ENCODE peak calls at places on chromosome 19, in four cellular contexts. Q, J, B and A are unnamed samples.

GRCh38 chr19:45784096-45784495 is 1.8 kb upstream of the DMPK start:
- DNase-seq in B (no peak), J (no peak), Q (no peak), A (peak; percentile 23)

GRCh38 chr19:1945899-1946298 is 4.9 kb downstream of the CSNK1G2 start:
- DNase-seq in B (peak; percentile 44), J (no peak), Q (no peak), A (peak; percentile 90)

GRCh38 chr19:43784251-43784980 is 3.6 kb upstream of the KCNN4 start:
- DNase-seq in B (peak; percentile 88), J (no peak), Q (no peak), A (peak; percentile 50)

GRCh38 chr19:37980419-37980975 is 73.5 kb downstream of the SIPA1L3 start:
- DNase-seq in Q (no peak), B (no peak), J (no peak), A (no peak)

GRCh38 chr19:18771328-18772242 is 19.5 kb downstream of the COMP start:
- DNase-seq in B (no peak), J (no peak), Q (no peak), A (peak; percentile 62)

GRCh38 chr19:13763300-13763699 is 1.0 kb upstream of the MRI1 start:
- DNase-seq in B (no peak), Q (no peak), J (no peak), A (no peak)

GRCh38 chr19:47227347-47228167 is 3.4 kb downstream of the BBC3 start:
- DNase-seq in B (peak; percentile 98), J (peak; percentile 99), Q (peak; percentile 96), A (peak; percentile 99)

GRCh38 chr19:1568320-1569019 is at the start of gene MEX3D:
- DNase-seq in J (no peak), B (peak; percentile 58), Q (peak; percentile 78), A (peak; percentile 68)

GRCh38 chr19:16076958-16077611 is 790 bp downstream of the TPM4 start:
- DNase-seq in B (no peak), J (no peak), Q (no peak), A (no peak)

GRCh38 chr19:2288743-2289713 is 7.1 kb upstream of the PEAK3 start:
- DNase-seq in Q (no peak), B (no peak), J (no peak), A (no peak)

GRCh38 chr19:3570619-3571018 is 2.1 kb upstream of the HMG20B start:
- DNase-seq in J (no peak), Q (no peak), B (no peak), A (no peak)

GRCh38 chr19:57887195-57887941 is 1.5 kb downstream of the ZNF814 start:
- DNase-seq in J (peak; percentile 50), Q (peak; percentile 17), B (peak; percentile 19), A (peak; percentile 65)

GRCh38 chr19:22052644-22053013 is 345 bp downstream of the ZNF257 start:
- DNase-seq in B (no peak), Q (no peak), J (no peak), A (no peak)

GRCh38 chr19:45179063-45179847 is 671 bp downstream of the BLOC1S3 start:
- DNase-seq in Q (no peak), J (no peak), B (peak; percentile 52), A (no peak)

GRCh38 chr19:12841094-12841493 is 2.8 kb downstream of the MAST1 start:
- DNase-seq in B (peak; percentile 38), Q (peak; percentile 96), J (peak; percentile 94), A (peak; percentile 98)

GRCh38 chr19:8126008-8126407 is 23.4 kb downstream of the FBN3 start:
- DNase-seq in J (no peak), B (no peak), Q (no peak), A (no peak)

GRCh38 chr19:1650627-1651009 is 1.8 kb downstream of the TCF3 start:
- DNase-seq in Q (peak; percentile 21), B (peak; percentile 49), J (no peak), A (no peak)

GRCh38 chr19:10737680-10738079 is 19.8 kb downstream of the DNM2 start:
- DNase-seq in Q (no peak), J (no peak), B (no peak), A (no peak)

GRCh38 chr19:13404236-13404635 is 102.0 kb downstream of the CACNA1A start:
- DNase-seq in Q (no peak), J (no peak), B (no peak), A (no peak)

GRCh38 chr19:17553256-17553655 is 2.2 kb upstream of the COLGALT1 start:
- DNase-seq in Q (no peak), J (no peak), B (peak; percentile 82), A (peak; percentile 41)
- H3K14ac ChIP-seq in Q (no peak overlapping the region), J (no peak overlapping the region), B (no peak overlapping the region), A (no peak overlapping the region)

GRCh38 chr19:29285878-29286277 is 72.9 kb upstream of the UQCRFS1 start:
- DNase-seq in J (peak; percentile 38), B (no peak), Q (peak; percentile 51), A (peak; percentile 77)
- H3K27me3 ChIP-seq in J (no peaks in the 10 kb centered on the region), B (no peaks in the 10 kb centered on the region), Q (no peaks in the 10 kb centered on the region), A (peaks cover 1% of the 10 kb centered on the region)

GRCh38 chr19:56150358-56150757 is 9.3 kb downstream of the ZNF444 start:
- DNase-seq in J (no peak), Q (no peak), B (no peak), A (no peak)

GRCh38 chr19:56149656-56150038 is 8.6 kb downstream of the ZNF444 start:
- DNase-seq in B (no peak), Q (no peak), J (no peak), A (no peak)

GRCh38 chr19:56155124-56155687 is 14.1 kb downstream of the ZNF444 start:
- DNase-seq in J (no peak), B (no peak), Q (no peak), A (peak; percentile 75)

GRCh38 chr19:56153507-56153906 is 12.4 kb downstream of the ZNF444 start:
- DNase-seq in J (no peak), Q (no peak), B (no peak), A (peak; percentile 92)

GRCh38 chr19:56152644-56153043 is 11.6 kb downstream of the ZNF444 start:
- DNase-seq in J (no peak), Q (no peak), B (no peak), A (no peak)
- H2BK12ac ChIP-seq in J (no peak overlapping the region), Q (no peak overlapping the region), B (no peak overlapping the region), A (no peak overlapping the region)

GRCh38 chr19:48501961-48502719 is 9.5 kb downstream of the LMTK3 start:
- DNase-seq in J (peak; percentile 100), B (peak; percentile 68), Q (peak; percentile 96), A (peak; percentile 100)

GRCh38 chr19:48501446-48501960 is 10.1 kb downstream of the LMTK3 start:
- DNase-seq in J (peak; percentile 49), B (no peak), Q (no peak), A (peak; percentile 99)

GRCh38 chr19:48499352-48500090 is 12.1 kb downstream of the LMTK3 start:
- DNase-seq in Q (no peak), J (no peak), B (no peak), A (no peak)

GRCh38 chr19:48502720-48503018 is 9.0 kb downstream of the LMTK3 start:
- DNase-seq in Q (no peak), B (no peak), J (no peak), A (no peak)

DNA sequence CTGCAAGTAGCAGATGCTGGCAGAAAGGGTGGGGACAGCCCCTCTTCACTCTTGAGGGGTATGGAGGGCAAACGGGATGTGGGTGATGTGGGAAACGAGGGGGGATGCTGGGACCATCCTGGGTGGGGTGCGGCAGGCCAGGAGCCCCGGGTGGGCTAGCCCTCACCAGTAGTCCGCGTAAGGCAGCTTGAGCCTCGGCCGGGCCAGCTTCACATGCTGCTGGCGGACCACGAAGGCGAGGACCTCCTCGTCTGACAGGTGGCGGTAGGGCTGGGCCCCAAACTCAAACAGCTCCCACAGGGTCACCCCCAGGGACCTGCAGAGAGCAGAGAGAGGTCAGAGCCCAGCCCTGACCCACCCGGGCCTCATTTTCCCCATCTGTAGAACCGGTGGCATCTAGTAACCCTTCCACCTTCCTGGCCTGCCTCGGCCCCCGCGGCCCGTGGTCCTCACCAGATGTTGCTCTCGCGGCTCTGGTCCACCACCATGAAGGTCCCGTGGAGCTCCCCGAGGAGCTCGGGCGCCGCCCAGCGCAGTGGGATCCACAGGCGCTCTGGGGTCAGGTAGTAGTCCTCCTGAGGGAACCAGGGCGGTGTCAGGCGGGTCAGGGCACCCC is 10.7 kb downstream of the LMTK3 start:
- DNase-seq in B (no peak), Q (no peak), J (no peak), A (peak; percentile 31)
- H3K14ac ChIP-seq in B (peak overlapping the region; percentile 81), Q (peak overlapping the region; percentile 99), J (no peak overlapping the region), A (no peak overlapping the region)

DNA sequence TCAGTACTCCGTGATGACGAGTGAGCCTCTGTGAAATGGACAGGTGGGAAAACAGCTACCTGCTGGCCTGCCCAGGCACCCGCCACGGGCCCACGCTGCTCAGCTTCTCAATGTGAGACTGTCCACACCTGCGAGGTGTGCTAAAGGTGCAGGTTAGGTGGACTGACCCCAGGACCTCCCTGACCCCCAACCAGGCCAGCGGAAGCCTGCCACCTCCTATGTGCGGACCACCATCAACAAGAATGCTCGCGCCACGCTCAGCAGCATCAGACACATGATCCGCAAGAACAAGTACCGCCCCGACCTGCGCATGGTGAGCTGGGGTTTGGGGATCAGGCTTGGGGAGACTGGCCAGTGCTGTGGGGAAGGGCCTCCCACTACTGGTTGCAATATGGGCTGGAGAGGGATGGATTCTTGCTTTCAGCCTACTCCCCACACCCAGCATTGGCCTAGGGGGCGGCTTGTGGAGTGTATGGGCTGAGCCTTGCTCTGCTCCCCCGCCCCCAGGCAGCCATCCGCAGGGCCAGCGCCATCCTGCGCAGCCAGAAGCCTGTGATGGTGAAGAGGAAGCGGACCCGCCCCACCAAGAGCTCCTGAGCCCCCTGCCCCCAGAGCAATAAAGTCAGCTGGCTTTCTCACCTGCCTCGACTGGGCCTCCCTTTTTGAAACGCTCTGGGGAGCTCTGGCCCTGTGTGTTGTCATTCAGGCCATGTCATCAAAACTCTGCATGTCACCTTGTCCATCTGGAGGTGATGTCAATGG is 2.2 kb downstream of the RPL28 start:
- DNase-seq in B (no peak), Q (no peak), J (no peak), A (no peak)
- H3K27me3 ChIP-seq in B (no peaks in the 10 kb centered on the region), Q (no peaks in the 10 kb centered on the region), J (no peaks in the 10 kb centered on the region), A (no peaks in the 10 kb centered on the region)

DNA sequence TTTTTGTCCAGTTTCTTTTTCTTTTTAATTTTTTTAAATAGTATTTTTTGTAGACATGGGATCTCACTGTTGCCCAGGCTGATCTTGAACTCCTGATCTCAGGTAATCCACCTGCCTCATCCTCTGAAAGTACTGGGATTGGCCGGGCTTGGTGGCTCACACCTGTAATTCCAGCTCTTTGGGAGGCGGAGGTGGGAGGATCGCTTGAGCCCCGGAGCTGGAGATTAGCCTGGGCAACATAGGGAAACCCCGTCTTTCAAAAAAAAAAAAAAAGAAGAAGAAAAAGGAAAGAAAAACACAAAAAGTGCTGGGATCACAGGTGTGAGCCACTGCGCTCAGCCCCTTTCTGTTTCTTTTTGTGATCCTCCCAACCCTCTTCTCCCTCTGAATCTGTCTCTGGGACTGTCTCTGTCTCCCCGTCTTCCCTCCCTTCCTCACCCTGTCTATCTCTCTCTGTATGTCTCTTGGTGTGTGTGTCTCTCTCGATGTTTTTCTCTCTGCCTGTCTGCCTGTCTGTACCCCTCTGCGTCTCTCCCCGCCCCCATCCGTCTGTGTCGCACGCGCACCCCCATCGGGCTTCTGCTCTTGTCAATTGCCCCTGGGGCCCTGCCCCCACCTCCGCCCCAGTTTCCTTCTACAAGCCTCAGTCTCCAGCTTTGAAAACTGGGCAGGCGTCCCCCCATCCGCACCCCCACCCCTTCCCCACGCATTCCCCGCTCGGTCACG is 554 bp upstream of the ZFP36 start:
- DNase-seq in Q (no peak), J (no peak), B (peak; percentile 82), A (peak; percentile 80)
- H2BK12ac ChIP-seq in Q (no peak overlapping the region), J (peak overlapping the region; percentile 97), B (peak overlapping the region; percentile 87), A (no peak overlapping the region)